ENCODE peak calls at places on chromosome 10, in seven cellular contexts. One of them, this sample, is unnamed.

GRCh38 chr10:71696635-71697326 is 22.8 kb downstream of the C10orf105 start:
- DNase-seq in HepG2: peak
- DNase-seq in HCT116: no peak
- DNase-seq in K562: peak
- DNase-seq in SK-N-SH: peak
- DNase-seq in GM12878: no peak
- DNase-seq in H1: peak
- DNase-seq in this sample: peak

GRCh38 chr10:29841724-29842649 is 207.2 kb upstream of the SVIL start:
- DNase-seq in HepG2: peak
- DNase-seq in HCT116: no peak
- DNase-seq in K562: no peak
- DNase-seq in SK-N-SH: peak
- DNase-seq in GM12878: no peak
- DNase-seq in H1: peak
- DNase-seq in this sample: peak

GRCh38 chr10:35574924-35575352 is 30.2 kb upstream of the GJD4 start:
- DNase-seq in HepG2: no peak
- DNase-seq in HCT116: no peak
- DNase-seq in K562: peak
- DNase-seq in SK-N-SH: no peak
- DNase-seq in GM12878: no peak
- DNase-seq in H1: peak
- DNase-seq in this sample: no peak

GRCh38 chr10:100890696-100891271 is 22.0 kb upstream of the SLF2 start:
- DNase-seq in HepG2: peak
- DNase-seq in HCT116: peak
- DNase-seq in K562: no peak
- DNase-seq in SK-N-SH: no peak
- DNase-seq in GM12878: no peak
- DNase-seq in H1: peak
- DNase-seq in this sample: no peak

GRCh38 chr10:93006435-93007039 is 54.1 kb upstream of the CYP26C1 start:
- DNase-seq in HepG2: peak
- DNase-seq in HCT116: no peak
- DNase-seq in K562: peak
- DNase-seq in SK-N-SH: peak
- DNase-seq in GM12878: no peak
- DNase-seq in H1: no peak
- DNase-seq in this sample: peak

GRCh38 chr10:137031-137430 is 1.8 kb downstream of the ZMYND11 start:
- DNase-seq in HepG2: peak
- DNase-seq in HCT116: peak
- DNase-seq in K562: peak
- DNase-seq in SK-N-SH: peak
- DNase-seq in GM12878: no peak
- DNase-seq in H1: peak
- DNase-seq in this sample: no peak

GRCh38 chr10:30284860-30285594 is 64.1 kb downstream of the MTPAP start:
- DNase-seq in HepG2: no peak
- DNase-seq in HCT116: no peak
- DNase-seq in K562: no peak
- DNase-seq in SK-N-SH: peak
- DNase-seq in GM12878: peak
- DNase-seq in H1: no peak
- DNase-seq in this sample: no peak

GRCh38 chr10:73908853-73909611 is 1.9 kb upstream of the PLAU start:
- DNase-seq in HepG2: peak
- DNase-seq in HCT116: no peak
- DNase-seq in K562: peak
- DNase-seq in SK-N-SH: no peak
- DNase-seq in GM12878: peak
- DNase-seq in H1: no peak
- DNase-seq in this sample: no peak

GRCh38 chr10:13816195-13816926 is 229.6 kb downstream of the PRPF18 start:
- DNase-seq in HepG2: no peak
- DNase-seq in HCT116: no peak
- DNase-seq in K562: no peak
- DNase-seq in SK-N-SH: no peak
- DNase-seq in GM12878: no peak
- DNase-seq in H1: no peak
- DNase-seq in this sample: peak

GRCh38 chr10:15473401-15473777 is 102.3 kb upstream of the FAM171A1 start:
- DNase-seq in HepG2: no peak
- DNase-seq in HCT116: no peak
- DNase-seq in K562: no peak
- DNase-seq in SK-N-SH: no peak
- DNase-seq in GM12878: no peak
- DNase-seq in H1: no peak
- DNase-seq in this sample: no peak

GRCh38 chr10:83995932-83996331 is 143.4 kb upstream of the GHITM start:
- DNase-seq in HepG2: no peak
- DNase-seq in HCT116: no peak
- DNase-seq in K562: no peak
- DNase-seq in SK-N-SH: no peak
- DNase-seq in GM12878: no peak
- DNase-seq in H1: no peak
- DNase-seq in this sample: no peak

GRCh38 chr10:112218960-112219359 is 35.4 kb upstream of the GPAM start:
- DNase-seq in HepG2: no peak
- DNase-seq in HCT116: no peak
- DNase-seq in K562: no peak
- DNase-seq in SK-N-SH: no peak
- DNase-seq in GM12878: no peak
- DNase-seq in H1: no peak
- DNase-seq in this sample: no peak

GRCh38 chr10:95785942-95786669 is 30.1 kb downstream of the ENTPD1 start:
- DNase-seq in HepG2: no peak
- DNase-seq in HCT116: no peak
- DNase-seq in K562: no peak
- DNase-seq in SK-N-SH: no peak
- DNase-seq in GM12878: peak
- DNase-seq in H1: no peak
- DNase-seq in this sample: no peak

GRCh38 chr10:73768881-73769280 is 13.0 kb upstream of the CHCHD1 start:
- DNase-seq in HepG2: no peak
- DNase-seq in HCT116: no peak
- DNase-seq in K562: no peak
- DNase-seq in SK-N-SH: no peak
- DNase-seq in GM12878: no peak
- DNase-seq in H1: no peak
- DNase-seq in this sample: no peak

GRCh38 chr10:22427101-22427500 is 81.8 kb downstream of the SPAG6 start:
- DNase-seq in HepG2: no peak
- DNase-seq in HCT116: peak
- DNase-seq in K562: peak
- DNase-seq in SK-N-SH: no peak
- DNase-seq in GM12878: no peak
- DNase-seq in H1: no peak
- DNase-seq in this sample: no peak

GRCh38 chr10:129919358-129919757 is 44.7 kb downstream of the EBF3 start:
- DNase-seq in HepG2: no peak
- DNase-seq in HCT116: no peak
- DNase-seq in K562: no peak
- DNase-seq in SK-N-SH: no peak
- DNase-seq in GM12878: no peak
- DNase-seq in H1: no peak
- DNase-seq in this sample: no peak

GRCh38 chr10:129917936-129918335 is 46.1 kb downstream of the EBF3 start:
- DNase-seq in HepG2: no peak
- DNase-seq in HCT116: no peak
- DNase-seq in K562: no peak
- DNase-seq in SK-N-SH: no peak
- DNase-seq in GM12878: no peak
- DNase-seq in H1: no peak
- DNase-seq in this sample: no peak

GRCh38 chr10:129916506-129916995 is 47.5 kb downstream of the EBF3 start:
- DNase-seq in HepG2: no peak
- DNase-seq in HCT116: no peak
- DNase-seq in K562: no peak
- DNase-seq in SK-N-SH: no peak
- DNase-seq in GM12878: no peak
- DNase-seq in H1: no peak
- DNase-seq in this sample: no peak

GRCh38 chr10:129918401-129918800 is 45.7 kb downstream of the EBF3 start:
- DNase-seq in HepG2: no peak
- DNase-seq in HCT116: no peak
- DNase-seq in K562: no peak
- DNase-seq in SK-N-SH: no peak
- DNase-seq in GM12878: no peak
- DNase-seq in H1: no peak
- DNase-seq in this sample: no peak

DNA sequence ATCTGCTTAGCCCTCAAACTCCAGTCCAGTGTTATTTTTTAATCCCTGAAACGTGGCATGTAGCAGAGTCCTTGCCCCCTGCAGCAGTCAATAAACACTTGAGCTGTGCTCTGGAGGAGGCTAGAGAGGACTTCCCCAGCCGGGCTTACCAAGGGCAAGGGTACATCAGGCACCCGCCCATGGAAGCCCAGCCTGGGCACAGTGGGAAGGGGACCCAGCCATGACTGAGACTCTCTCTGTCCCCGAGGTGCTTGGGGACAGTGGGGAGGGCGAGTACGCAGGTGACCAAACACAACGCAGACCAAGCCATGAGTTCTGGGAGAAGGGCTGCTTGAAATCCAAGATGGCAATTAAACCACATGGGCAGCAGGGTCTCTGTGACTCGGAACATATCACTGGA is 45.2 kb downstream of the EBF3 start:
- DNase-seq in HepG2: no peak
- DNase-seq in HCT116: no peak
- DNase-seq in K562: no peak
- DNase-seq in SK-N-SH: no peak
- DNase-seq in GM12878: no peak
- DNase-seq in H1: no peak
- DNase-seq in this sample: no peak
- TF ChIP-seq JUND in HepG2: no peak
- TF ChIP-seq JUND in HCT116: no peak
- TF ChIP-seq JUND in K562: no peak
- TF ChIP-seq JUND in SK-N-SH: no peak
- TF ChIP-seq JUND in GM12878: no peak
- TF ChIP-seq JUND in H1: no peak
- TF ChIP-seq JUND in this sample: no peak

GRCh38 chr10:114996542-114996941 is 58.5 kb downstream of the TRUB1 start:
- DNase-seq in HepG2: no peak
- DNase-seq in HCT116: no peak
- DNase-seq in K562: no peak
- DNase-seq in SK-N-SH: no peak
- DNase-seq in GM12878: no peak
- DNase-seq in H1: no peak
- DNase-seq in this sample: no peak

GRCh38 chr10:114998993-114999392 is 61.0 kb downstream of the TRUB1 start:
- DNase-seq in HepG2: no peak
- DNase-seq in HCT116: no peak
- DNase-seq in K562: no peak
- DNase-seq in SK-N-SH: no peak
- DNase-seq in GM12878: no peak
- DNase-seq in H1: no peak
- DNase-seq in this sample: no peak

GRCh38 chr10:115004236-115004862 is 66.4 kb downstream of the TRUB1 start:
- DNase-seq in HepG2: no peak
- DNase-seq in HCT116: no peak
- DNase-seq in K562: no peak
- DNase-seq in SK-N-SH: no peak
- DNase-seq in GM12878: no peak
- DNase-seq in H1: no peak
- DNase-seq in this sample: no peak

GRCh38 chr10:115005771-115006170 is 67.8 kb downstream of the TRUB1 start:
- DNase-seq in HepG2: no peak
- DNase-seq in HCT116: no peak
- DNase-seq in K562: no peak
- DNase-seq in SK-N-SH: no peak
- DNase-seq in GM12878: no peak
- DNase-seq in H1: no peak
- DNase-seq in this sample: no peak

GRCh38 chr10:115001506-115002381 is 63.7 kb downstream of the TRUB1 start:
- DNase-seq in HepG2: no peak
- DNase-seq in HCT116: no peak
- DNase-seq in K562: no peak
- DNase-seq in SK-N-SH: no peak
- DNase-seq in GM12878: peak
- DNase-seq in H1: no peak
- DNase-seq in this sample: no peak
- TF ChIP-seq JUND in HepG2: no peak
- TF ChIP-seq JUND in HCT116: no peak
- TF ChIP-seq JUND in K562: no peak
- TF ChIP-seq JUND in SK-N-SH: no peak
- TF ChIP-seq JUND in GM12878: no peak
- TF ChIP-seq JUND in H1: no peak
- TF ChIP-seq JUND in this sample: no peak

GRCh38 chr10:51892965-51893658 is 193.7 kb upstream of the CSTF2T start:
- DNase-seq in HepG2: peak
- DNase-seq in HCT116: peak
- DNase-seq in K562: no peak
- DNase-seq in SK-N-SH: peak
- DNase-seq in GM12878: no peak
- DNase-seq in H1: no peak
- DNase-seq in this sample: peak
- TF ChIP-seq JUND in HepG2: no peak
- TF ChIP-seq JUND in HCT116: no peak
- TF ChIP-seq JUND in K562: no peak
- TF ChIP-seq JUND in SK-N-SH: no peak
- TF ChIP-seq JUND in GM12878: no peak
- TF ChIP-seq JUND in H1: no peak
- TF ChIP-seq JUND in this sample: no peak

DNA sequence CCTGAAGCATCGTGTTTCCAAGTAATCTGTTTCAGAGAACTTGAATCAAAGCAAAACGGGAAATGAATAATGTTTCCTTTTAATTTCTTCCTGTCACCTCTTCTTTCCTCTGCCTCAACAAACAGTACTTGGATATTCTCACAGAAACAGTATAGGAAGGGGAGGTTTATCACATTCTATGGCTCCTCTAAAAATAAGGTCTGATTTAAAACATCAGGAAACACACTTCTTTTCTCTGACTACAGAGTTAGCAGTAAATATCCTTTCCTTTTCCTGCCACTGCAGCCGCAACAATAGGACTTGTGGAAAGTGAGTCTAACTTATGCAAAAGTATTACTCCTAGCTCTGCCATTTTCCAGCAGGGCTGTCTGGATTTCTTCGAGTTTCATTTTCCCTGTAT is 62.3 kb downstream of the CH25H start:
- DNase-seq in HepG2: no peak
- DNase-seq in HCT116: no peak
- DNase-seq in K562: no peak
- DNase-seq in SK-N-SH: no peak
- DNase-seq in GM12878: no peak
- DNase-seq in H1: no peak
- DNase-seq in this sample: no peak
- TF ChIP-seq JUND in HepG2: no peak
- TF ChIP-seq JUND in HCT116: no peak
- TF ChIP-seq JUND in K562: no peak
- TF ChIP-seq JUND in SK-N-SH: no peak
- TF ChIP-seq JUND in GM12878: no peak
- TF ChIP-seq JUND in H1: no peak
- TF ChIP-seq JUND in this sample: no peak